ENCODE peak calls at places on chromosomes 5 and 9, in seven cellular contexts. One of them, this sample, is unnamed.

GRCh38 chr5:79547982-79548381 is 34.0 kb upstream of the HOMER1 start:
- DNase-seq in right lobe of liver: no peak
- DNase-seq in NB4: no peak
- DNase-seq in sigmoid colon: no peak
- DNase-seq in ovary: no peak
- DNase-seq in body of pancreas: no peak
- DNase-seq in H1: no peak
- DNase-seq in this sample: no peak

GRCh38 chr5:54720346-54720745 is 202.8 kb downstream of the SNX18 start:
- DNase-seq in ovary: no peak
- DNase-seq in right lobe of liver: no peak
- DNase-seq in H1: no peak
- DNase-seq in body of pancreas: no peak
- DNase-seq in sigmoid colon: no peak
- DNase-seq in NB4: no peak
- DNase-seq in this sample: no peak

GRCh38 chr5:88861213-88861612 is 21.8 kb downstream of the MEF2C start:
- DNase-seq in ovary: no peak
- DNase-seq in sigmoid colon: no peak
- DNase-seq in body of pancreas: no peak
- DNase-seq in H1: no peak
- DNase-seq in NB4: no peak
- DNase-seq in right lobe of liver: no peak
- DNase-seq in this sample: no peak

GRCh38 chr5:109997191-109997590 is 307.5 kb downstream of the MAN2A1 start:
- DNase-seq in NB4: no peak
- DNase-seq in H1: no peak
- DNase-seq in ovary: no peak
- DNase-seq in body of pancreas: no peak
- DNase-seq in sigmoid colon: no peak
- DNase-seq in right lobe of liver: no peak
- DNase-seq in this sample: no peak

GRCh38 chr5:124172389-124173003 is 573.9 kb downstream of the ZNF608 start:
- DNase-seq in right lobe of liver: no peak
- DNase-seq in H1: no peak
- DNase-seq in sigmoid colon: no peak
- DNase-seq in NB4: no peak
- DNase-seq in body of pancreas: no peak
- DNase-seq in ovary: no peak
- DNase-seq in this sample: no peak

GRCh38 chr9:133421615-133422542 is at the start of gene ADAMTS13:
- DNase-seq in ovary: no peak
- DNase-seq in H1: no peak
- DNase-seq in sigmoid colon: no peak
- DNase-seq in right lobe of liver: no peak
- DNase-seq in body of pancreas: no peak
- DNase-seq in NB4: no peak
- DNase-seq in this sample: no peak

GRCh38 chr9:38423273-38423938 is 848 bp downstream of the IGFBPL1 start:
- DNase-seq in ovary: no peak
- DNase-seq in sigmoid colon: peak; percentile 24
- DNase-seq in right lobe of liver: no peak
- DNase-seq in H1: no peak
- DNase-seq in body of pancreas: no peak
- DNase-seq in NB4: no peak
- DNase-seq in this sample: no peak

GRCh38 chr9:118305371-118305770 is 601.2 kb downstream of the TLR4 start:
- DNase-seq in NB4: no peak
- DNase-seq in right lobe of liver: peak; percentile 24
- DNase-seq in body of pancreas: no peak
- DNase-seq in H1: no peak
- DNase-seq in ovary: no peak
- DNase-seq in sigmoid colon: no peak
- DNase-seq in this sample: no peak

GRCh38 chr5:170562166-170562565 is 58.3 kb downstream of the KCNIP1 start:
- DNase-seq in H1: no peak
- DNase-seq in NB4: no peak
- DNase-seq in ovary: no peak
- DNase-seq in body of pancreas: no peak
- DNase-seq in sigmoid colon: no peak
- DNase-seq in right lobe of liver: no peak
- DNase-seq in this sample: no peak

GRCh38 chr9:108271646-108272349 is 584.0 kb downstream of the ACTL7B start:
- DNase-seq in NB4: no peak
- DNase-seq in sigmoid colon: no peak
- DNase-seq in H1: no peak
- DNase-seq in right lobe of liver: no peak
- DNase-seq in body of pancreas: peak; percentile 49
- DNase-seq in ovary: no peak
- DNase-seq in this sample: no peak

GRCh38 chr5:151591144-151591819 is at the start of gene FAT2:
- DNase-seq in NB4: no peak
- DNase-seq in body of pancreas: no peak
- DNase-seq in right lobe of liver: no peak
- DNase-seq in sigmoid colon: no peak
- DNase-seq in H1: no peak
- DNase-seq in ovary: no peak
- DNase-seq in this sample: no peak

GRCh38 chr9:129916707-129917106 is 81.4 kb downstream of the USP20 start:
- DNase-seq in right lobe of liver: no peak
- DNase-seq in body of pancreas: no peak
- DNase-seq in sigmoid colon: no peak
- DNase-seq in ovary: no peak
- DNase-seq in H1: no peak
- DNase-seq in NB4: no peak
- DNase-seq in this sample: no peak

GRCh38 chr5:8954801-8955200 is 591.1 kb downstream of the SEMA5A start:
- DNase-seq in H1: no peak
- DNase-seq in right lobe of liver: no peak
- DNase-seq in ovary: no peak
- DNase-seq in sigmoid colon: no peak
- DNase-seq in NB4: no peak
- DNase-seq in body of pancreas: no peak
- DNase-seq in this sample: no peak

GRCh38 chr5:14011089-14012004 is 66.9 kb upstream of the DNAH5 start:
- DNase-seq in H1: peak; percentile 79
- DNase-seq in ovary: peak; percentile 91
- DNase-seq in body of pancreas: peak; percentile 89
- DNase-seq in NB4: peak; percentile 86
- DNase-seq in right lobe of liver: peak; percentile 89
- DNase-seq in sigmoid colon: peak; percentile 92
- DNase-seq in this sample: peak; percentile 89

DNA sequence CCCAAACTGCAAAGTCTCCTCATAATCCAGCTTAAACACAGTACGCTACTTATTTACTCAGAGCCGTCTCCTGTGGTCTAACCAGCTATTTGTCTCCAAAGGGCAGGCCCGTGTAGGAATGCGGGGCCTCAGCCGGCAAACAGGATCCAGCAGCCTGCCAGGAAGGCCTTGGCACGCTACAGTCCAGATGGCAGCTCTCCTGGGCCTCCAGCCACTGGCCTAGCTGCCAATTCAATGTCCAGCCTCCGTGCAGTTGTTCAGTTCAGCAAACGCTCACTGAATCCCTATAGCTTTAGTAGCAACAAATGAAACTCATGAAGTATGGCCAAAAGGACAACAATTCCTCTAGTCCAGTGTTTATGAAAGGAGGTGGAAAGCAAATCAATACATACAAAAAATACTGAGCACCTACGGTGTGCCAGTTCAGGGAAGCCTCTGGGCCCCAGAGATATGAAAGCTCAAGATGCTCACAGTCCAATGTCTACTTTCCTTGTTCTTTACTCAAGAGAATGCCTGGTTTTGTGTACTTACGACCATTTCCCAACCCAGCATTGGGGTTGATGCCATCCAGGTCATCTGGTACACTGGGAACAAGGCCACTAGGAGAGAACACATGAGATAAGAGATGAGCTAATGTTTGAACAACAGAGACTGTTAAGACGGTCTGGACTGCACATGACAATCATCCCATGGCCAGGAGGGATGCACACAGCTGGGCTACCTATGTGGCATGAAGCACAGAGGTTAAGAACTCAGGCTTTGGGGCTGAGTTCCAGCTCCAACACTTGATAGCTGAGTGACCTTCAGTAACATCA is 8.3 kb downstream of the CDK5RAP2 start:
- DNase-seq in right lobe of liver: peak; percentile 81
- DNase-seq in NB4: no peak
- DNase-seq in ovary: peak; percentile 69
- DNase-seq in sigmoid colon: peak; percentile 79
- DNase-seq in body of pancreas: peak; percentile 70
- DNase-seq in H1: no peak
- DNase-seq in this sample: no peak
- TF ChIP-seq POLR2A in right lobe of liver: no peak
- TF ChIP-seq POLR2A in NB4: no peak
- TF ChIP-seq POLR2A in ovary: no peak
- TF ChIP-seq POLR2A in sigmoid colon: no peak
- TF ChIP-seq POLR2A in body of pancreas: no peak
- TF ChIP-seq POLR2A in H1: no peak
- TF ChIP-seq POLR2A in this sample: no peak

DNA sequence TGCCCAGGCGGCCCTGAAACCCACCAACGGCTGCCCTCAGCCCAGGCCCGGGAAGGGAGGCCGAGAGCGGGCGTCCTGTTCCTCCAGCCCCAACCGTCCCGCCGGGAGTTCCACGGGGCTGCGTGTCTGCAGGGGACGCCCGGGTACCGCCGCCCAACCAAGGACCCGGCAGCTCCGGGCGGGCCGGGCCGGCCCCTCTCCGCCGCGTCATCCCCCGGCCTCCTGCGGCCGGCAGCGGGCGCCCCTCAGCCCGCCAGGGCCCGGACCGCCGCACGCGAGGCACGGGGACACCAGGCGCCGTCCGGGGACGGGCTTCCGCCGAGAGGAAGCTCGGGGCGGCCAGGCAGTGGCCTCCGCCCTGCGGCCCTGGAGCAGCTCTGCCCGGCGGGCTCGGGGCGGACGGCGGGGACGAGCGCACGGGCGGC is 432 bp downstream of the FBXW5 start:
- DNase-seq in sigmoid colon: peak; percentile 74
- DNase-seq in NB4: no peak
- DNase-seq in ovary: no peak
- DNase-seq in H1: no peak
- DNase-seq in right lobe of liver: no peak
- DNase-seq in body of pancreas: no peak
- DNase-seq in this sample: no peak
- TF ChIP-seq POLR2A in sigmoid colon: no peak
- TF ChIP-seq POLR2A in NB4: no peak
- TF ChIP-seq POLR2A in ovary: no peak
- TF ChIP-seq POLR2A in H1: no peak
- TF ChIP-seq POLR2A in right lobe of liver: no peak
- TF ChIP-seq POLR2A in body of pancreas: no peak
- TF ChIP-seq POLR2A in this sample: no peak

DNA sequence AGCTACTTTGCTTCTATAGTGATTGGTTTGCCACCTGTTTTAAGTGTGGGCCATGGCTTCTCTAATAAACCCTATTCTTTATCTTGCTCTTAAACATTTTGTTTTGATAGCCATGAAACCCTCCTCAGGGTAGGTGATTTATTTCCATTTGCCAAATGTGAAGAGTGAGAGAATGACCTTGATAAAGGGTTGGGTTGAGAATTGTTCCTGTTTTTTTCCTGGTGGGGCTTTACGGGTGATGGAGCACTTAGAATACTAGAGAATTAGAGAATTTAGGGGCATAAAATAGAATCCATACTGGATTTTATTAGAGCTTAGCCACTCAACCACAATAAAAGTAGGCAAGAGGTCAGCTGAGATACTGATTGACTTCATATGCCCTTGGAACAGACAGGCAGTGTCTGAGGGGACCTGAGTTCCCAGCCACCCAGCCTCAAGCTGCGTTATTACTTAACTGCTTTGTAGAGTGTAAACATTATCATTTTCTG is 68.9 kb downstream of the COMMD10 start:
- DNase-seq in sigmoid colon: no peak
- DNase-seq in H1: no peak
- DNase-seq in body of pancreas: no peak
- DNase-seq in NB4: no peak
- DNase-seq in ovary: no peak
- DNase-seq in right lobe of liver: no peak
- DNase-seq in this sample: no peak
- TF ChIP-seq POLR2A in sigmoid colon: no peak
- TF ChIP-seq POLR2A in H1: no peak
- TF ChIP-seq POLR2A in body of pancreas: no peak
- TF ChIP-seq POLR2A in NB4: no peak
- TF ChIP-seq POLR2A in ovary: no peak
- TF ChIP-seq POLR2A in right lobe of liver: no peak
- TF ChIP-seq POLR2A in this sample: no peak

GRCh38 chr9:34328983-34329832 is at the start of the genes KIF24 and NUDT2:
- DNase-seq in NB4: peak; percentile 100
- DNase-seq in H1: peak; percentile 99
- DNase-seq in sigmoid colon: peak; percentile 99
- DNase-seq in body of pancreas: peak; percentile 97
- DNase-seq in right lobe of liver: peak; percentile 96
- DNase-seq in ovary: peak; percentile 95
- DNase-seq in this sample: peak; percentile 100
- TF ChIP-seq POLR2A in NB4: peak; percentile 89
- TF ChIP-seq POLR2A in H1: peak; percentile 94
- TF ChIP-seq POLR2A in sigmoid colon: peak; percentile 89
- TF ChIP-seq POLR2A in body of pancreas: peak; percentile 93
- TF ChIP-seq POLR2A in right lobe of liver: peak; percentile 83
- TF ChIP-seq POLR2A in ovary: peak; percentile 62
- TF ChIP-seq POLR2A in this sample: peak; percentile 95

DNA sequence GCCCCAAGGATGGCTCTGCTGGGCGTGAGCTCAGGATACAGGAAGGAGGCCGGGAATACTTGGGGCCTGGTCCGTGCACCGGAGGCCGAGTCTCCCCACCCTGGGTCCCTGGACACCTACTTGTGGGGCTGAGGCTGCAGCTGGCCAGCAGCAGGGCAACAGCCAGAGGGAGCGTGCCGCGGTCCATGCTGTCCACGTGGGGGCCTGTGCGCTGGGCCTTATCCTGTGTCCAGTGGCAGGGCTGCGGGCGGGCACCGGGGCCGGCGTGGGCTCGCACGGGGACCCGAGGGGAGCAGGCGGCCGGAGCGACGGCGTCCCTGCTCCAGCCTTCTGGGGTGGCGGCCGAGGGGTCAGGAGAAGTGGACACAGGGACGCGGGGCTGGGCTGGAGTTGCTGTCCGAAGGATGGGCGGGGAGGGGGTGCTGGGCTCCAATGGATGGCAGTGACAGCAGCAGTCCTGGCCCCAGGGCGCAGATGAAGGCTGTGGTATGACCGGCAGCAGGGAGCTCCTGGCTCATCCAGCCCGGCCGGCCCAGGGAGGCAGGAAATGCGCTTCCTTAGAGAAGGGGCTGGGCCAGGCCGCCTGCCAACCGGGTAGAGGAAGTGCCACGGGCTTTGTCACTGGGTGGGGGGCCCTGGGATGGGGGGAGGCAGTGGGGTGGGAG is at the start of gene ENG:
- DNase-seq in right lobe of liver: peak; percentile 85
- DNase-seq in NB4: no peak
- DNase-seq in body of pancreas: peak; percentile 47
- DNase-seq in ovary: peak; percentile 92
- DNase-seq in H1: no peak
- DNase-seq in sigmoid colon: peak; percentile 90
- DNase-seq in this sample: peak; percentile 58
- TF ChIP-seq POLR2A in right lobe of liver: peak; percentile 31
- TF ChIP-seq POLR2A in NB4: no peak
- TF ChIP-seq POLR2A in body of pancreas: peak; percentile 54
- TF ChIP-seq POLR2A in ovary: peak; percentile 38
- TF ChIP-seq POLR2A in H1: no peak
- TF ChIP-seq POLR2A in sigmoid colon: no peak
- TF ChIP-seq POLR2A in this sample: peak; percentile 25

This sample was measured in erythroblast.